ENCODE peak calls at places on chromosome 1, in eight cellular contexts. C is SJSA1, Z is A549, A is breast epithelium, F is prostate gland, X is heart left ventricle, U is cardiac muscle cell, V is dorsolateral prefrontal cortex. J is an unnamed sample.

GRCh38 chr1:43766818-43767525 is 59.6 kb downstream of the ST3GAL3 start:
- DNase-seq in A (no peak), Z (no peak), U (peak; percentile 29), F (no peak), V (no peak), X (no peak), C (no peak), J (peak; percentile 40)

GRCh38 chr1:81613803-81614202 is 186.9 kb upstream of the ADGRL2 start:
- DNase-seq in U (no peak), C (no peak), Z (no peak), V (no peak), X (no peak), F (no peak), A (no peak), J (no peak)

GRCh38 chr1:116556289-116557006 is 14.4 kb downstream of the CD58 start:
- DNase-seq in C (peak; percentile 86), X (peak; percentile 54), Z (no peak), F (peak; percentile 40), U (no peak), V (no peak), A (peak; percentile 19), J (peak; percentile 98)

GRCh38 chr1:225526878-225527277 is 99.0 kb upstream of the LBR start:
- DNase-seq in Z (no peak), X (no peak), U (no peak), A (no peak), V (no peak), C (no peak), F (peak; percentile 59), J (no peak)

GRCh38 chr1:54337928-54338327 is 68.3 kb downstream of the SSBP3 start:
- DNase-seq in C (peak; percentile 45), X (no peak), U (no peak), Z (no peak), F (no peak), A (no peak), V (no peak), J (no peak)

GRCh38 chr1:41862411-41863221 is 56.1 kb downstream of the HIVEP3 start:
- DNase-seq in F (no peak), U (no peak), A (no peak), C (peak; percentile 83), V (peak; percentile 64), Z (peak; percentile 49), X (no peak), J (peak; percentile 77)

GRCh38 chr1:24952413-24952841 is 22.4 kb upstream of the RUNX3 start:
- DNase-seq in V (no peak), F (no peak), A (no peak), U (no peak), C (no peak), X (no peak), Z (no peak), J (no peak)

GRCh38 chr1:3022511-3022973 is 1.3 kb downstream of the ACTRT2 start:
- DNase-seq in U (no peak), C (no peak), A (no peak), Z (no peak), X (no peak), F (no peak), V (no peak), J (no peak)

GRCh38 chr1:156123356-156124196 is 9.1 kb downstream of the LMNA start:
- DNase-seq in U (peak; percentile 96), A (peak; percentile 99), C (peak; percentile 97), Z (no peak), X (peak; percentile 95), F (peak; percentile 95), V (peak; percentile 95), J (peak; percentile 90)

DNA sequence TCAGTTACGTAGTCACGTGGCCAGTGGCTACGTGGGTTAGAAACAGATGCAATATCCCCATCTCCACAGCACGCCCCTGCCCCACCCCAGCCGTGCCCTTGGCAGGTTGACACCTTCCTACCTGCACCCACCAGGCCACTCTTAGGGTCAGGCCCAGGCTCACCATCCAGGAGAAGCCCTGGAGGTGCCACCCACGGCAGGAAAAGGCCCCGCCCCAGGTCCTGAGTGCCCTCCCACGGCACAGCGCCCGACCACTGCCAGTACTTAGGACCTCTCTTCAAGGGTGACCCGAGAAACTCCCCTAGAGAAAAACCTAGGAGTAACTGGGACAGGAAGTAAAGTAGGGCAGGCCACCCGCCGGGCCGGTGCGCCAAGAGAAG is 1.5 kb downstream of the C1orf35 start:
- DNase-seq in C (no peak), U (no peak), A (no peak), V (no peak), F (no peak), Z (no peak), X (no peak), J (no peak)
- H3K27ac ChIP-seq in C (no peak overlapping the region), U (no peak overlapping the region), A (peak overlapping the region; percentile 84), V (peak overlapping the region; percentile 85), F (peak overlapping the region; percentile 89), Z (peak overlapping the region; percentile 85), X (peak overlapping the region; percentile 97), J (peak overlapping the region; percentile 71)

GRCh38 chr1:160361199-160361598 is 5.7 kb upstream of the NHLH1 start:
- DNase-seq in C (no peak), Z (no peak), A (no peak), V (no peak), X (no peak), F (no peak), U (no peak), J (no peak)
- H3K27ac ChIP-seq in C (no peak overlapping the region), Z (no peak overlapping the region), A (no peak overlapping the region), V (no peak overlapping the region), X (no peak overlapping the region), F (no peak overlapping the region), U (peak overlapping the region; percentile 67), J (no peak overlapping the region)

GRCh38 chr1:67019600-67020136 is 34.3 kb downstream of the SLC35D1 start:
- DNase-seq in X (no peak), Z (no peak), U (peak; percentile 37), V (no peak), C (no peak), A (no peak), F (no peak), J (no peak)
- H3K27ac ChIP-seq in X (peak overlapping the region; percentile 74), Z (no peak overlapping the region), U (peak overlapping the region; percentile 87), V (peak overlapping the region; percentile 12), C (no peak overlapping the region), A (peak overlapping the region; percentile 19), F (no peak overlapping the region), J (peak overlapping the region; percentile 33)

GRCh38 chr1:145956776-145957442 is 908 bp downstream of the LIX1L start:
- DNase-seq in Z (no peak), C (peak; percentile 26), F (no peak), V (no peak), A (no peak), X (peak; percentile 50), U (no peak), J (no peak)
- H3K27ac ChIP-seq in Z (peak overlapping the region; percentile 91), C (peak overlapping the region; percentile 41), F (peak overlapping the region; percentile 97), V (peak overlapping the region; percentile 93), A (peak overlapping the region; percentile 87), X (peak overlapping the region; percentile 98), U (peak overlapping the region; percentile 99), J (peak overlapping the region; percentile 48)